ENCODE peak calls at places on chromosomes 1 and 21, in four cellular contexts. R is fibroblast of lung, E is heart right ventricle, H is left lung. O is an unnamed sample.

GRCh38 chr1:36084502-36085115 is 715 bp downstream of the TEKT2 start:
- DNase-seq in R (no peak), E (no peak), H (no peak), O (no peak)

GRCh38 chr1:166026561-166026960 is 140.2 kb downstream of the FAM78B start:
- DNase-seq in H (no peak), R (no peak), E (no peak), O (no peak)

GRCh38 chr1:62029704-62030103 is 164.9 kb upstream of the L1TD1 start:
- DNase-seq in E (no peak), R (no peak), H (no peak), O (no peak)

GRCh38 chr1:13570924-13571323 is 12.7 kb upstream of the PDPN start:
- DNase-seq in R (no peak), E (no peak), H (no peak), O (no peak)

GRCh38 chr1:22662318-22662717 is 9.3 kb downstream of the C1QB start:
- DNase-seq in H (no peak), E (no peak), R (no peak), O (no peak)

GRCh38 chr1:86429122-86429725 is 5.3 kb downstream of the CLCA2 start:
- DNase-seq in H (no peak), E (no peak), R (peak; percentile 62), O (no peak)

GRCh38 chr1:60978421-60979357 is 103.7 kb upstream of the NFIA start:
- DNase-seq in E (no peak), H (no peak), R (peak; percentile 30), O (no peak)

GRCh38 chr1:215344534-215344933 is 222.6 kb upstream of the KCTD3 start:
- DNase-seq in E (no peak), H (no peak), R (no peak), O (no peak)

GRCh38 chr1:162902372-162902771 is 41.4 kb upstream of the CCDC190 start:
- DNase-seq in E (no peak), H (no peak), R (peak; percentile 73), O (no peak)

GRCh38 chr1:13728104-13728503 is 28.1 kb downstream of the PRDM2 start:
- DNase-seq in H (no peak), E (no peak), R (no peak), O (no peak)

GRCh38 chr21:30615199-30615598 is 1.0 kb upstream of the KRTAP20-1 start:
- DNase-seq in E (no peak), R (no peak), H (no peak), O (no peak)

GRCh38 chr1:112840631-112841624 is 115.1 kb downstream of the SLC16A1 start:
- DNase-seq in H (no peak), R (peak; percentile 25), E (no peak), O (no peak)

GRCh38 chr1:170864238-170864637 is 71.1 kb upstream of the MROH9 start:
- DNase-seq in E (peak; percentile 60), H (no peak), R (peak; percentile 29), O (no peak)

GRCh38 chr21:43902441-43902840 is 37.4 kb downstream of the AGPAT3 start:
- DNase-seq in R (no peak), E (peak; percentile 34), H (no peak), O (peak; percentile 20)

GRCh38 chr1:18883636-18884418 is 18.5 kb downstream of the ALDH4A1 start:
- DNase-seq in H (no peak), R (peak; percentile 64), E (peak; percentile 76), O (peak; percentile 77)

GRCh38 chr21:32975811-32976507 is 49.8 kb upstream of the OLIG2 start:
- DNase-seq in H (peak; percentile 20), E (no peak), R (no peak), O (no peak)

GRCh38 chr1:110188116-110188618 is 21.9 kb upstream of the KCNC4 start:
- DNase-seq in R (peak; percentile 34), E (peak; percentile 61), H (no peak), O (no peak)

GRCh38 chr1:201426395-201427310 is 5.1 kb upstream of the TNNI1 start:
- DNase-seq in R (peak; percentile 11), E (peak; percentile 59), H (no peak), O (no peak)

GRCh38 chr21:32349333-32349944 is 43.4 kb downstream of the URB1 start:
- DNase-seq in R (no peak), E (no peak), H (no peak), O (no peak)

GRCh38 chr1:92410706-92411105 is 76.0 kb downstream of the GFI1 start:
- DNase-seq in E (no peak), H (no peak), R (no peak), O (no peak)

GRCh38 chr1:217272385-217272784 is 358.5 kb downstream of the GPATCH2 start:
- DNase-seq in H (no peak), R (peak; percentile 77), E (no peak), O (no peak)

GRCh38 chr1:160124709-160125478 is 9.3 kb downstream of the ATP1A2 start:
- DNase-seq in H (no peak), E (peak; percentile 27), R (peak; percentile 86), O (no peak)

GRCh38 chr1:207997486-207998268 is 86.8 kb upstream of the CD34 start:
- DNase-seq in E (peak; percentile 88), H (no peak), R (peak; percentile 61), O (peak; percentile 75)

GRCh38 chr1:155218854-155219591 is 10.5 kb downstream of the MTX1 start:
- DNase-seq in H (no peak), R (peak; percentile 44), E (peak; percentile 65), O (no peak)

GRCh38 chr1:53121319-53122172 is 20.9 kb downstream of the SLC1A7 start:
- DNase-seq in R (peak; percentile 90), E (peak; percentile 73), H (no peak), O (no peak)

GRCh38 chr1:31112223-31112622 is 46.7 kb upstream of the PUM1 start:
- DNase-seq in H (no peak), R (no peak), E (no peak), O (no peak)

GRCh38 chr1:24931481-24932221 is 1.6 kb upstream of the RUNX3 start:
- DNase-seq in E (no peak), H (peak; percentile 73), R (no peak), O (no peak)

GRCh38 chr1:112929979-112930378 is 26.0 kb downstream of the SLC16A1 start:
- DNase-seq in E (no peak), R (no peak), H (no peak), O (no peak)

GRCh38 chr1:189803364-189803763 is 674.3 kb downstream of the BRINP3 start:
- DNase-seq in R (no peak), E (no peak), H (no peak), O (no peak)

GRCh38 chr1:37761416-37762095 is 3.4 kb downstream of the EPHA10 start:
- DNase-seq in R (no peak), E (no peak), H (peak; percentile 79), O (no peak)

GRCh38 chr1:85884372-85885035 is 176.3 kb upstream of the ZNHIT6 start:
- DNase-seq in H (no peak), R (peak; percentile 6), E (no peak), O (no peak)

GRCh38 chr1:162033445-162033844 is 9.8 kb upstream of the OLFML2B start:
- DNase-seq in H (no peak), R (no peak), E (peak; percentile 32), O (no peak)

GRCh38 chr1:168235548-168235885 is 9.7 kb downstream of the SFT2D2 start:
- DNase-seq in H (no peak), E (no peak), R (peak; percentile 28), O (no peak)

GRCh38 chr1:164902491-164902890 is 343.5 kb downstream of the PBX1 start:
- DNase-seq in E (no peak), R (no peak), H (no peak), O (no peak)

GRCh38 chr1:26322042-26322331 is 4.2 kb downstream of the CD52 start:
- DNase-seq in E (no peak), R (no peak), H (no peak), O (no peak)

GRCh38 chr1:197252981-197253380 is 15.1 kb upstream of the CRB1 start:
- DNase-seq in R (peak; percentile 7), H (no peak), E (no peak), O (no peak)

GRCh38 chr1:170162385-170163226 is 16.8 kb downstream of the NTMT2 start:
- DNase-seq in H (no peak), R (peak; percentile 98), E (peak; percentile 35), O (no peak)

GRCh38 chr1:1947493-1947892 is 28.4 kb upstream of the TMEM52 start:
- DNase-seq in E (no peak), R (no peak), H (peak; percentile 80), O (peak; percentile 66)

GRCh38 chr1:17957588-17958267 is 149.9 kb upstream of the IGSF21 start:
- DNase-seq in H (no peak), E (no peak), R (no peak), O (no peak)

GRCh38 chr1:173635116-173635515 is at the start of gene TEX50:
- DNase-seq in R (no peak), E (no peak), H (no peak), O (no peak)

GRCh38 chr1:173638043-173639021 is 3.2 kb downstream of the TEX50 start:
- DNase-seq in H (no peak), R (no peak), E (no peak), O (no peak)

DNA sequence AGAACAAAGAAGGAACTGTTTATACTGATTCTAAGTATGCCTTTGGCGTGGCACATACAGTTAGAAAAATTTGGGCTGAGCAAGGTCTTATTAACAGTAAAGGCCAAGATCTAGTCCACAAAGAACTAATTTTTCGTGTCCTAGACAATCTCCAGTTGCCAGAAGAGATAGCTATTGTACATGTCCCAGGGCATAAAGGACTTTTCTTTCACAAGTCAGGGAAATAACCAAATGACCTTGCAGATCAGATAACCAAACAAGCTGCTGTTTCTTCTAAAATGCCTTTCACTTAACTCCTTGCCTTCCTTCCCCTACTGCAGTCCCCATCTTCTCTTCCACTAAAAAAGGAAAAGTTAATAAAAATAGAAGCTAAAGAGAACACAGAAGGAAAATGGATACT is 4.0 kb downstream of the TEX50 start:
- DNase-seq in E (no peak), R (no peak), H (no peak), O (no peak)
- H3K9me3 ChIP-seq in E (no peaks in the 10 kb centered on the region), R (no peaks in the 10 kb centered on the region), H (no peaks in the 10 kb centered on the region), O (no peaks in the 10 kb centered on the region)

DNA sequence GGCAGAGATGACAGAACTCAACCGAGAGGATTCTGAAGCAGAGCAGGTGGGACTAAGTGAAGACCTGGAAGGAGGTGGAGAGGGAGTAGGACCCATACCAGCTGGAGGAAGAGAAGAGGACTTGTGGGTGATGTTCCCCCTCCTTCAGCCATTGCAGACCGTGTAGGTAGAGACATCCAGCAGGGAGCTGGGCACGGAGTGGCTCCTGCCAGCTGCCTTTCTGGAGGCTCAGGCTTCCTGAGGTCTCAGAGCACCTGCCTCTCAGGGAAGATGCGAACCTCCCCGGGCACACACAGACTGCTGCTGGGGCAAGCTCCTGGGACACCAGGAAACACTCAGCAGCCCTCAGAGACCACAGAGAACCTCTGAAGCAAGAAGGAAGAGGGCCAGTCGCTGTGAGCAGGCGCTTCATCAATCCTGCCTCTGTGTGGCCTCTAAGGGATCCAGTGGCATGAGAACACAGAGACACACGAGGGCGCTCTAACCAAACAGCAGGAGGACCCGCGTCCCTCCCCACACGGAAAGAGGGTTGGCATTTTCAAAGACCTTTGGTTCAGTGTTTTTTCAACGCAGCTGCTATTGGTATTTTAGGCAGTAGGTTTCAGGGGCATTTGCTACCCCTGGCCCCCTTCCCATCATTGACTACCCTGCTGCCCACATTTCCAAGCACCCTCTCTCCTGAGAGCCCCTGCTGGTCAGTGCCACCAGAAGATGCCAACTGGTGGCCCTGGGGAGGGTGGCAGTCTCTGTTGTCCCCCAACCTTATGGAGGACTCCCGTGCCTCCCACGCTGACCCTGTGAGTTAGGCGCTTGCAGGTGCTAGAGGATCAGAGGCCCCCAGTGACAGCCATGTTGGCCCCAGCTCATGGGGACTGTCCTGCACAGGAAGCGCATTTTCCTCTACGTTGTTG is 89.6 kb upstream of the EDN2 start:
- DNase-seq in R (peak; percentile 67), H (no peak), E (peak; percentile 84), O (peak; percentile 84)
- H3K27ac ChIP-seq in R (no peak overlapping the region), H (no peak overlapping the region), E (no peak overlapping the region), O (no peak overlapping the region)

GRCh38 chr21:45537746-45538291 is 4.4 kb downstream of the SLC19A1 start:
- DNase-seq in E (no peak), H (peak; percentile 37), R (no peak), O (peak; percentile 39)
- H3K36me3 ChIP-seq in E (no peaks in the 10 kb centered on the region), H (peaks cover 27% of the 10 kb centered on the region), R (no peaks in the 10 kb centered on the region), O (no peaks in the 10 kb centered on the region)

GRCh38 chr1:248045209-248045608 is 1.4 kb upstream of the OR2L3 start:
- DNase-seq in E (no peak), R (no peak), H (no peak), O (no peak)
- H3K9me3 ChIP-seq in E (no peaks in the 10 kb centered on the region), R (no peaks in the 10 kb centered on the region), H (no peaks in the 10 kb centered on the region), O (no peaks in the 10 kb centered on the region)

O was measured in lower lobe of right lung.